ENCODE peak calls at places on chromosomes 6 and 20, in seven cellular contexts. B is hepatocyte, S is GM23248, C is HCT116, O is GM23338, N is SK-N-SH, K is MM.1S. I is an unnamed sample. For H3K9me2 and H3K27me3, the result is how much of the 10 kb centered on the place peaks cover.

GRCh38 chr6:143159001-143159400 is 98.3 kb downstream of the AIG1 start:
- DNase-seq in K (no peak), C (no peak), O (no peak), B (no peak), S (peak), N (no peak), I (no peak)

GRCh38 chr6:127117979-127118504 is 429 bp upstream of the RSPO3 start:
- DNase-seq in K (no peak), N (peak), S (peak), B (no peak), O (no peak), C (no peak), I (no peak)

GRCh38 chr20:32439132-32439829 is 81.2 kb downstream of the ASXL1 start:
- DNase-seq in S (peak), K (no peak), B (peak), O (no peak), C (no peak), N (no peak), I (no peak)

GRCh38 chr6:52984247-52984646 is 10.8 kb downstream of the GSTA4 start:
- DNase-seq in C (no peak), B (no peak), O (no peak), N (no peak), K (peak), S (peak), I (peak)

GRCh38 chr6:13484827-13485226 is 2.6 kb downstream of the GFOD1 start:
- DNase-seq in O (no peak), K (no peak), C (no peak), B (no peak), N (no peak), S (no peak), I (no peak)

GRCh38 chr6:33698494-33698893 is 13.0 kb downstream of the UQCC2 start:
- DNase-seq in N (no peak), K (no peak), C (no peak), S (no peak), O (no peak), B (no peak), I (no peak)

GRCh38 chr20:50563133-50563944 is 53.2 kb downstream of the PTPN1 start:
- DNase-seq in K (no peak), S (no peak), B (no peak), C (no peak), O (no peak), N (no peak), I (no peak)

GRCh38 chr20:51128198-51128597 is 105.3 kb upstream of the KCNG1 start:
- DNase-seq in S (peak), B (no peak), O (no peak), N (no peak), K (no peak), C (no peak), I (peak)

GRCh38 chr6:6407061-6407723 is 86.7 kb upstream of the F13A1 start:
- DNase-seq in N (no peak), O (no peak), C (no peak), S (no peak), K (no peak), B (no peak), I (no peak)

GRCh38 chr20:1776608-1777475 is 118.4 kb upstream of the SIRPA start:
- DNase-seq in S (peak), K (peak), B (peak), C (peak), O (peak), N (peak), I (peak)

GRCh38 chr6:100504786-100505737 is 40.3 kb upstream of the SIM1 start:
- DNase-seq in O (peak), C (peak), S (peak), B (peak), K (no peak), N (no peak), I (peak)

GRCh38 chr20:22490287-22491187 is 93.8 kb downstream of the FOXA2 start:
- DNase-seq in K (no peak), N (no peak), C (no peak), S (peak), O (peak), B (peak), I (peak)

GRCh38 chr20:25418779-25419178 is 11.3 kb downstream of the GINS1 start:
- DNase-seq in B (no peak), O (no peak), C (no peak), S (peak), K (no peak), N (no peak), I (peak)

GRCh38 chr20:44970243-44970757 is 4.0 kb downstream of the STK4 start:
- DNase-seq in K (peak), C (no peak), B (no peak), S (no peak), O (no peak), N (no peak), I (no peak)

GRCh38 chr6:130138116-130138908 is 84.4 kb downstream of the SAMD3 start:
- DNase-seq in O (no peak), S (no peak), B (no peak), N (no peak), K (no peak), C (no peak), I (no peak)

GRCh38 chr6:7173843-7174503 is 66.2 kb downstream of the RREB1 start:
- DNase-seq in S (no peak), B (no peak), K (no peak), O (peak), C (no peak), N (no peak), I (no peak)

GRCh38 chr20:34871966-34872603 is 571 bp downstream of the GGT7 start:
- DNase-seq in C (no peak), S (peak), N (peak), K (no peak), B (no peak), O (peak), I (no peak)

GRCh38 chr20:43983359-43983758 is 68.7 kb downstream of the TOX2 start:
- DNase-seq in K (peak), S (no peak), B (no peak), N (no peak), C (no peak), O (peak), I (peak)

GRCh38 chr20:61430228-61430624 is 178.2 kb downstream of the CDH4 start:
- DNase-seq in B (no peak), K (no peak), O (no peak), S (no peak), C (no peak), N (peak), I (no peak)

GRCh38 chr20:37397076-37397953 is 51.4 kb downstream of the SRC start:
- DNase-seq in O (peak), B (no peak), K (no peak), C (no peak), S (peak), N (no peak), I (peak)

GRCh38 chr20:6074784-6075183 is 20.9 kb upstream of the LRRN4 start:
- DNase-seq in B (no peak), K (no peak), S (no peak), C (no peak), O (no peak), N (no peak), I (no peak)

GRCh38 chr6:84645563-84646266 is 118.7 kb downstream of the TBX18 start:
- DNase-seq in B (no peak), K (no peak), C (no peak), S (peak), N (no peak), O (no peak), I (peak)

GRCh38 chr6:30913721-30914075 is 340 bp upstream of the VARS2 start:
- DNase-seq in K (no peak), B (no peak), O (peak), N (no peak), S (no peak), C (no peak), I (no peak)

GRCh38 chr20:44489931-44490330 is 14.3 kb downstream of the TTPAL start:
- DNase-seq in O (no peak), S (no peak), K (peak), B (no peak), N (no peak), C (no peak), I (no peak)

GRCh38 chr6:12017263-12017662 is 5.2 kb downstream of the HIVEP1 start:
- DNase-seq in B (no peak), N (no peak), S (no peak), C (no peak), K (no peak), O (no peak), I (no peak)

GRCh38 chr6:93424303-93425064 is 5.1 kb upstream of the EPHA7 start:
- DNase-seq in S (peak), N (no peak), C (no peak), O (peak), B (peak), K (peak), I (peak)

GRCh38 chr6:119078449-119079287 is at the start of gene FAM184A:
- DNase-seq in O (peak), N (peak), B (peak), C (peak), S (peak), K (peak), I (peak)

GRCh38 chr20:39412091-39412490 is 449.9 kb downstream of the DHX35 start:
- DNase-seq in C (no peak), B (no peak), K (no peak), N (no peak), S (no peak), O (no peak), I (no peak)

GRCh38 chr6:138654715-138655634 is 118.6 kb upstream of the CCDC28A start:
- DNase-seq in B (no peak), C (peak), S (peak), O (no peak), N (no peak), K (no peak), I (peak)

GRCh38 chr6:79466222-79466834 is 70.9 kb downstream of the LCA5 start:
- DNase-seq in N (peak), S (peak), K (no peak), B (peak), C (peak), O (peak), I (peak)

GRCh38 chr20:53001502-53002301 is 29.5 kb downstream of the TSHZ2 start:
- DNase-seq in C (no peak), K (peak), B (no peak), S (no peak), N (no peak), O (no peak), I (no peak)

GRCh38 chr6:7475081-7475480 is 66.4 kb upstream of the DSP start:
- DNase-seq in B (no peak), C (no peak), K (no peak), N (no peak), O (no peak), S (no peak), I (no peak)

GRCh38 chr20:33653900-33654596 is 8.1 kb upstream of the C20orf144 start:
- DNase-seq in N (peak), O (peak), B (peak), C (no peak), K (no peak), S (no peak), I (peak)

GRCh38 chr20:45518282-45518681 is 2.9 kb upstream of the SPINT3 start:
- DNase-seq in K (no peak), O (no peak), S (peak), N (no peak), B (no peak), C (no peak), I (peak)

GRCh38 chr6:15264902-15265761 is 19.3 kb downstream of the JARID2 start:
- DNase-seq in O (peak), N (no peak), K (no peak), S (peak), C (no peak), B (no peak), I (no peak)

GRCh38 chr6:158223926-158224325 is 55.8 kb downstream of the GTF2H5 start:
- DNase-seq in N (no peak), C (no peak), B (no peak), K (no peak), O (no peak), S (no peak), I (no peak)

GRCh38 chr6:4561773-4562172 is 214.4 kb upstream of the CDYL start:
- DNase-seq in C (no peak), B (no peak), K (no peak), O (no peak), N (no peak), S (no peak), I (no peak)

GRCh38 chr6:152161501-152161900 is 354.0 kb downstream of the ESR1 start:
- DNase-seq in K (no peak), N (no peak), O (no peak), B (no peak), C (no peak), S (peak), I (peak)
- H3K9me2 ChIP-seq in K (under half), N (under half), O (under half), B (under half), C (under half), S (under half), I (under half)

GRCh38 chr20:57264908-57265648 is 1.4 kb downstream of the BMP7 start:
- DNase-seq in B (peak), O (peak), S (no peak), K (no peak), C (no peak), N (peak), I (no peak)

GRCh38 chr20:57264151-57264792 is 2.2 kb downstream of the BMP7 start:
- DNase-seq in O (peak), S (no peak), N (no peak), B (peak), K (no peak), C (no peak), I (no peak)

GRCh38 chr20:57266251-57267157 is at the start of gene BMP7:
- DNase-seq in K (no peak), B (peak), S (peak), N (peak), C (no peak), O (peak), I (no peak)

GRCh38 chr20:57267158-57267821 is 849 bp upstream of the BMP7 start:
- DNase-seq in C (no peak), S (no peak), O (no peak), K (no peak), N (no peak), B (no peak), I (no peak)

DNA sequence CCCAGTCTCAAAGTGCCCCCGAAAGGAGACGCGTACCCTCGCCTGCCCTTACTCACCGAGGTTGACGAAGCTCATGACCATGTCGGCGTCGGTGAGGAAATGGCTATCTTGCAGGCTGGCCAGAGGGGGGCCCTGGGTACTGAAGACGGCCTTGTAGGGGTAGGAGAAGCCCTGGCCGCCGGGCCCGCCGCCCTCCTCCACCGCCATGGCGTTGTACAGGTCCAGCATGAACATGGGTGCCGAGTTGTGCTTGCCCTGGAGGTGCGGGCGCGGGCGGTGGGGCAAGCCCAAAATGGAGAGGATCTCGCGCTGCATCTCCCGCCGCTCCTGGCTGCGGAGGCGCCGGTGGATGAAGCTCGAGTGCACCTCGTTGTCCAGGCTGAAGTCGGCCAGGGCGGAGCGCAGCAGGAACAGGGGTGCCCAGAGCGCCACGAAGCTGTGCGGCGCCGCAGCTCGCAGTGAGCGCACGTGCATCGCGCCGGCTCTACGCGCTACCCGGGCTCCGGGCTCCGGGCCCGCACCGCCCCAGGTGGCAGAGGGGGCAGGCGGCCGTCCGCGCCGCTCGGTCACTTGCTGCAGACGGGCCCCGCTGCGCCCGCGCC is 691 bp downstream of the BMP7 start:
- DNase-seq in B (no peak), S (no peak), O (peak), N (peak), K (no peak), C (no peak), I (no peak)
- H3K27me3 ChIP-seq in B (under half), S (half or more), O (half or more), N (under half), K (half or more), C (under half), I (half or more)

GRCh38 chr6:22141271-22141745 is 155.5 kb downstream of the PRL start:
- DNase-seq in S (no peak), C (no peak), K (no peak), O (no peak), N (no peak), B (peak), I (peak)

GRCh38 chr6:22146581-22147468 is 150.0 kb downstream of the PRL start:
- DNase-seq in S (peak), O (no peak), C (no peak), K (no peak), N (peak), B (no peak), I (no peak)

GRCh38 chr6:22145823-22146379 is 150.9 kb downstream of the PRL start:
- DNase-seq in B (peak), N (peak), S (peak), K (no peak), C (no peak), O (peak), I (no peak)

GRCh38 chr6:22145294-22145693 is 151.5 kb downstream of the PRL start:
- DNase-seq in B (no peak), S (no peak), O (peak), K (no peak), C (no peak), N (no peak), I (no peak)

GRCh38 chr6:22142931-22143330 is 153.9 kb downstream of the PRL start:
- DNase-seq in N (no peak), O (no peak), C (no peak), S (no peak), B (no peak), K (no peak), I (no peak)
- TF ChIP-seq EZH2phosphoT487 in N (no peak), O (no peak), C (no peak), S (no peak), B (no peak), K (no peak), I (no peak)

GRCh38 chr6:2173203-2173961 is 72.0 kb downstream of the GMDS start:
- DNase-seq in O (no peak), S (no peak), N (peak), K (no peak), C (no peak), B (no peak), I (no peak)
- H3K9me2 ChIP-seq in O (under half), S (under half), N (under half), K (under half), C (under half), B (under half), I (under half)